ENCODE peak calls at places on chromosomes 11 and 22, in seven cellular contexts. M is activated naive CD8-positive, alpha-beta T cell treated with anti-CD3 and anti-CD28 coated beads, Interleukin-2, amount 50 U/mL, for 24 hours; B is breast epithelium; H is globus pallidus; F is naive thymus-derived CD4-positive, alpha-beta T cell; Z is pancreas; I is stimulated activated CD8-positive, alpha-beta memory T cell treated with anti-CD3 and anti-CD28 coated beads, Interleukin-15, amount 100 ng/mL, for 48 hours. Y is an unnamed sample.
A peak's percentile ranks its signal among the peaks of the same experiment; 100 is the strongest.

GRCh38 chr22:23353696-23354095 is 173.4 kb downstream of the BCR start:
- DNase-seq in F (no peak), B (no peak), H (no peak), Z (no peak), M (no peak), I (no peak), Y (no peak)

GRCh38 chr11:127274328-127274676 is 273.7 kb upstream of the KIRREL3 start:
- DNase-seq in M (no peak), I (no peak), F (no peak), H (no peak), B (no peak), Z (no peak), Y (no peak)

GRCh38 chr11:66112640-66113098 is 42.6 kb downstream of the PACS1 start:
- DNase-seq in H (no peak), Z (no peak), B (no peak), M (no peak), I (no peak), F (no peak), Y (no peak)

GRCh38 chr22:38313384-38313955 is 3.8 kb downstream of the CSNK1E start:
- DNase-seq in Z (no peak), M (no peak), I (no peak), B (no peak), H (peak; percentile 53), F (peak; percentile 17), Y (no peak)

GRCh38 chr11:115544422-115544821 is 40.2 kb upstream of the CADM1 start:
- DNase-seq in M (no peak), F (no peak), B (no peak), Z (no peak), I (no peak), H (peak; percentile 20), Y (no peak)

GRCh38 chr11:28679795-28680194 is 571.6 kb downstream of the METTL15 start:
- DNase-seq in F (no peak), Z (no peak), I (no peak), H (no peak), M (no peak), B (no peak), Y (no peak)

GRCh38 chr22:37566329-37566837 is 6.1 kb downstream of the CDC42EP1 start:
- DNase-seq in B (no peak), F (peak; percentile 30), M (peak; percentile 51), I (peak; percentile 16), H (peak; percentile 63), Z (peak; percentile 45), Y (no peak)

GRCh38 chr22:40748388-40748970 is 69.2 kb downstream of the MCHR1 start:
- DNase-seq in B (no peak), Z (no peak), F (no peak), H (no peak), I (no peak), M (no peak), Y (no peak)

GRCh38 chr22:49364398-49364797 is 463.3 kb downstream of the BRD1 start:
- DNase-seq in I (no peak), F (no peak), Z (no peak), H (no peak), B (peak; percentile 45), M (no peak), Y (no peak)

GRCh38 chr22:35102663-35103062 is 36.7 kb downstream of the ISX start:
- DNase-seq in Z (no peak), F (no peak), M (no peak), B (no peak), H (no peak), I (no peak), Y (no peak)

GRCh38 chr11:113118104-113118503 is 156.9 kb downstream of the NCAM1 start:
- DNase-seq in Z (no peak), H (no peak), B (no peak), F (no peak), I (no peak), M (no peak), Y (no peak)

GRCh38 chr11:83717551-83717950 is 431.4 kb upstream of the CCDC90B start:
- DNase-seq in B (no peak), I (no peak), M (no peak), H (no peak), F (no peak), Z (no peak), Y (no peak)

GRCh38 chr11:92152245-92152644 is 72.4 kb upstream of the FAT3 start:
- DNase-seq in M (no peak), B (no peak), H (no peak), I (no peak), Z (no peak), F (no peak), Y (no peak)

GRCh38 chr11:70532728-70533127 is 134.4 kb downstream of the CTTN start:
- DNase-seq in H (no peak), B (no peak), M (no peak), I (no peak), F (no peak), Z (no peak), Y (no peak)

GRCh38 chr11:130159657-130160459 is at the start of gene ST14:
- DNase-seq in B (peak; percentile 81), I (no peak), H (no peak), Z (peak; percentile 79), F (no peak), M (peak; percentile 15), Y (no peak)

GRCh38 chr11:64447717-64448598 is 89.0 kb downstream of the RPS6KA4 start:
- DNase-seq in H (peak; percentile 67), B (no peak), I (no peak), M (no peak), Z (peak; percentile 73), F (no peak), Y (no peak)

GRCh38 chr11:418343-419247 is 3.8 kb upstream of the SIGIRR start:
- DNase-seq in I (no peak), F (no peak), B (no peak), M (no peak), Z (peak; percentile 25), H (no peak), Y (no peak)

GRCh38 chr11:24755260-24755839 is 258.5 kb downstream of the LUZP2 start:
- DNase-seq in F (no peak), M (no peak), B (no peak), Z (no peak), H (no peak), I (no peak), Y (no peak)

GRCh38 chr11:77346906-77347603 is 45.6 kb upstream of the GDPD4 start:
- DNase-seq in Z (no peak), B (no peak), F (no peak), H (no peak), M (no peak), I (no peak), Y (no peak)

GRCh38 chr11:30983143-30983542 is 386.4 kb downstream of the DCDC1 start:
- DNase-seq in H (no peak), Z (no peak), B (no peak), F (no peak), I (no peak), M (no peak), Y (no peak)

GRCh38 chr11:12157241-12157661 is 46.9 kb downstream of the MICAL2 start:
- DNase-seq in Z (no peak), M (no peak), F (no peak), H (no peak), B (no peak), I (no peak), Y (no peak)

GRCh38 chr22:40637181-40638150 is 947 bp upstream of the MRTFA start:
- DNase-seq in Z (no peak), F (no peak), B (no peak), H (no peak), I (peak; percentile 53), M (peak; percentile 70), Y (no peak)

GRCh38 chr11:118126082-118126838 is 26.4 kb downstream of the SCN4B start:
- DNase-seq in F (no peak), Z (no peak), B (no peak), I (no peak), M (no peak), H (no peak), Y (no peak)

GRCh38 chr11:118921121-118921928 is 4.4 kb downstream of the BCL9L start:
- DNase-seq in F (no peak), I (no peak), Z (peak; percentile 75), H (no peak), B (no peak), M (no peak), Y (no peak)